ENCODE peak calls at places on chromosomes 2 and 18, in six cellular contexts. One of them, this sample, is unnamed.

GRCh38 chr2:219851169-219851568 is 223.7 kb downstream of the SLC4A3 start:
- DNase-seq in AG09309: no peak
- DNase-seq in gastrocnemius medialis: no peak
- DNase-seq in HCT116: no peak
- DNase-seq in upper lobe of right lung: no peak
- DNase-seq in mammary epithelial cell: no peak
- DNase-seq in this sample: no peak

GRCh38 chr2:100940766-100941645 is 61.1 kb upstream of the RPL31 start:
- DNase-seq in AG09309: no peak
- DNase-seq in gastrocnemius medialis: no peak
- DNase-seq in HCT116: no peak
- DNase-seq in upper lobe of right lung: no peak
- DNase-seq in mammary epithelial cell: no peak
- DNase-seq in this sample: no peak

GRCh38 chr2:80256396-80257167 is 48.0 kb downstream of the LRRTM1 start:
- DNase-seq in AG09309: no peak
- DNase-seq in gastrocnemius medialis: no peak
- DNase-seq in HCT116: no peak
- DNase-seq in upper lobe of right lung: no peak
- DNase-seq in mammary epithelial cell: no peak
- DNase-seq in this sample: no peak

GRCh38 chr18:41993151-41993550 is 38.1 kb downstream of the PIK3C3 start:
- DNase-seq in AG09309: peak
- DNase-seq in gastrocnemius medialis: no peak
- DNase-seq in HCT116: no peak
- DNase-seq in upper lobe of right lung: no peak
- DNase-seq in mammary epithelial cell: no peak
- DNase-seq in this sample: peak

GRCh38 chr18:74616494-74616893 is 18.8 kb downstream of the ZNF407 start:
- DNase-seq in AG09309: no peak
- DNase-seq in gastrocnemius medialis: no peak
- DNase-seq in HCT116: no peak
- DNase-seq in upper lobe of right lung: no peak
- DNase-seq in mammary epithelial cell: no peak
- DNase-seq in this sample: no peak

GRCh38 chr18:80176334-80177080 is 67.4 kb downstream of the ADNP2 start:
- DNase-seq in AG09309: no peak
- DNase-seq in gastrocnemius medialis: no peak
- DNase-seq in HCT116: no peak
- DNase-seq in upper lobe of right lung: peak
- DNase-seq in mammary epithelial cell: no peak
- DNase-seq in this sample: no peak

GRCh38 chr2:46117379-46117778 is 179.8 kb upstream of the EPAS1 start:
- DNase-seq in AG09309: no peak
- DNase-seq in gastrocnemius medialis: no peak
- DNase-seq in HCT116: peak
- DNase-seq in upper lobe of right lung: no peak
- DNase-seq in mammary epithelial cell: peak
- DNase-seq in this sample: peak

GRCh38 chr2:237020086-237020485 is 65.6 kb upstream of the COPS8 start:
- DNase-seq in AG09309: no peak
- DNase-seq in gastrocnemius medialis: no peak
- DNase-seq in HCT116: no peak
- DNase-seq in upper lobe of right lung: no peak
- DNase-seq in mammary epithelial cell: no peak
- DNase-seq in this sample: no peak

GRCh38 chr2:32772623-32773221 is 144.9 kb downstream of the TTC27 start:
- DNase-seq in AG09309: peak
- DNase-seq in gastrocnemius medialis: no peak
- DNase-seq in HCT116: peak
- DNase-seq in upper lobe of right lung: no peak
- DNase-seq in mammary epithelial cell: peak
- DNase-seq in this sample: peak

GRCh38 chr2:169711751-169712509 is 17.7 kb downstream of the PHOSPHO2 start:
- DNase-seq in AG09309: no peak
- DNase-seq in gastrocnemius medialis: no peak
- DNase-seq in HCT116: no peak
- DNase-seq in upper lobe of right lung: no peak
- DNase-seq in mammary epithelial cell: no peak
- DNase-seq in this sample: no peak

GRCh38 chr2:112767693-112768380 is 3.4 kb upstream of the CKAP2L start:
- DNase-seq in AG09309: no peak
- DNase-seq in gastrocnemius medialis: no peak
- DNase-seq in HCT116: no peak
- DNase-seq in upper lobe of right lung: no peak
- DNase-seq in mammary epithelial cell: no peak
- DNase-seq in this sample: no peak

GRCh38 chr2:46157072-46157965 is 139.9 kb upstream of the EPAS1 start:
- DNase-seq in AG09309: no peak
- DNase-seq in gastrocnemius medialis: no peak
- DNase-seq in HCT116: no peak
- DNase-seq in upper lobe of right lung: no peak
- DNase-seq in mammary epithelial cell: no peak
- DNase-seq in this sample: no peak

GRCh38 chr2:112593761-112594160 is 9.4 kb downstream of the CHCHD5 start:
- DNase-seq in AG09309: no peak
- DNase-seq in gastrocnemius medialis: no peak
- DNase-seq in HCT116: no peak
- DNase-seq in upper lobe of right lung: no peak
- DNase-seq in mammary epithelial cell: no peak
- DNase-seq in this sample: no peak

GRCh38 chr18:79597176-79598045 is 82.2 kb upstream of the CTDP1 start:
- DNase-seq in AG09309: no peak
- DNase-seq in gastrocnemius medialis: no peak
- DNase-seq in HCT116: no peak
- DNase-seq in upper lobe of right lung: peak
- DNase-seq in mammary epithelial cell: no peak
- DNase-seq in this sample: no peak

GRCh38 chr2:76737607-76738006 is 784.6 kb downstream of the LRRTM4 start:
- DNase-seq in AG09309: no peak
- DNase-seq in gastrocnemius medialis: no peak
- DNase-seq in HCT116: no peak
- DNase-seq in upper lobe of right lung: no peak
- DNase-seq in mammary epithelial cell: no peak
- DNase-seq in this sample: no peak

GRCh38 chr2:8119782-8120551 is 561.9 kb upstream of the ID2 start:
- DNase-seq in AG09309: no peak
- DNase-seq in gastrocnemius medialis: no peak
- DNase-seq in HCT116: no peak
- DNase-seq in upper lobe of right lung: no peak
- DNase-seq in mammary epithelial cell: peak
- DNase-seq in this sample: peak

GRCh38 chr18:44729631-44730101 is 49.0 kb downstream of the SETBP1 start:
- DNase-seq in AG09309: peak
- DNase-seq in gastrocnemius medialis: no peak
- DNase-seq in HCT116: no peak
- DNase-seq in upper lobe of right lung: no peak
- DNase-seq in mammary epithelial cell: no peak
- DNase-seq in this sample: peak
- TF ChIP-seq CTCF in AG09309: no peak
- TF ChIP-seq CTCF in gastrocnemius medialis: no peak
- TF ChIP-seq CTCF in HCT116: no peak
- TF ChIP-seq CTCF in upper lobe of right lung: no peak
- TF ChIP-seq CTCF in mammary epithelial cell: no peak
- TF ChIP-seq CTCF in this sample: no peak

GRCh38 chr2:44087037-44087713 is 81.5 kb upstream of the PPM1B start:
- DNase-seq in AG09309: no peak
- DNase-seq in gastrocnemius medialis: peak
- DNase-seq in HCT116: peak
- DNase-seq in upper lobe of right lung: peak
- DNase-seq in mammary epithelial cell: peak
- DNase-seq in this sample: peak
- H3K4me3 ChIP-seq in AG09309: peak
- H3K4me3 ChIP-seq in gastrocnemius medialis: peak
- H3K4me3 ChIP-seq in HCT116: peak
- H3K4me3 ChIP-seq in upper lobe of right lung: peak
- H3K4me3 ChIP-seq in mammary epithelial cell: peak
- H3K4me3 ChIP-seq in this sample: peak

DNA sequence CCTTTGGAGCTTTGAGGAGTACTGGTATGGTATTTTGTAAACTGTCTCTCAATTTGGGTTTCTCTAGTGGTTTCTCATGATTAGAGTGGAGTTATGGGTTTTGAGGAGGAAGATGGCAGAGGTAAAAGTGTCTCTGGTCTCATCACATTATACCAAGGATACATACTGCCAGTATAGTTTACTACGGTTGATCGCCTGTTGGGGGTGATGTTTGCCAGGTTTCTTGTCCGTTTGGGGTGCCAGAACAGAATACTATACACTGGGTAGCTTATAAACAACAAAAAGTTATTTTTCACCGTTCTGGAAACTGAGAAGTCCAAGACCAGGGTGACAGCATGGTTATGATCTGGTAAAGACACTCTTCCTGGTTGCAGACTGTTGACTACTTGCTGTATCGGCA is 293.7 kb downstream of the NYAP2 start:
- DNase-seq in AG09309: no peak
- DNase-seq in gastrocnemius medialis: no peak
- DNase-seq in HCT116: no peak
- DNase-seq in upper lobe of right lung: no peak
- DNase-seq in mammary epithelial cell: no peak
- DNase-seq in this sample: no peak
- TF ChIP-seq CTCF in AG09309: no peak
- TF ChIP-seq CTCF in gastrocnemius medialis: no peak
- TF ChIP-seq CTCF in HCT116: no peak
- TF ChIP-seq CTCF in upper lobe of right lung: no peak
- TF ChIP-seq CTCF in mammary epithelial cell: no peak
- TF ChIP-seq CTCF in this sample: no peak

DNA sequence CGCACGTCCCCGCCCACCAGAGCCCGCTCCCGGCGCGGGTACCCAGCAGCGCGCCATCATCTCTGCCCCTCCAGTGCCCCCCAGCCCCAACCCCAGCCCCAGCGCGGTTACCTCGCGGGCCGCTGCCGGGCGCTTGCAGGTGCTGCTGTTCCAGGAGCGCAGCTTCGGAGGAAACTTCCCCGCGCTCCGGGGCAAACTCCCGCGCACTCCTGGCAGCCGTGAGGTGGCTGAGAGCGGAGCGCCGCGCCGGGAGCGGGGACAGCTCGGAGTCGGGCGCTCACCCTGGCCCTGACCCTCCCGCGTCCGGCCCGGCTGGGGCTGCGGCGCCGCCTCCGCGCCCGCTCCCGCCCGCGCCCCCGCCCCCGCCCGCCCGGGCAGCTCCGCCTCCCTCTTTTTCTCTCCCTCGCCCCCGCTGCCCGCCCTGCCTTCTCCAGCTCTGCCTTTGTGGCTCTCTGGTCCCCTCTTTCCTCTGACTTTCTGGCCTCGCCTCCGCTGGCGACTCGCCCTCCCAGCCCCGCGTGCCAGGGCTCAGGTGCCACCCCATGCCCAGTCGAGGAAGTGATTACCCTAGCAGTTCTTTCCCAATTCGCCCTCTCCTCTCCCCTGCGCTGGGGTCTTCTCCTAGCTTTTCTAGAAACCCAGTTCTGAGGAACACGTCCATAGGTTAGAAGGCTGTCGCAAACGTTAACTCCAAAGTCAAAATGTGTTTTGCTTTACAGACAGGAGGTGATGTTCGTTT is at the start of gene CHST9:
- DNase-seq in AG09309: no peak
- DNase-seq in gastrocnemius medialis: no peak
- DNase-seq in HCT116: no peak
- DNase-seq in upper lobe of right lung: no peak
- DNase-seq in mammary epithelial cell: peak
- DNase-seq in this sample: no peak
- H3K4me3 ChIP-seq in AG09309: no peak
- H3K4me3 ChIP-seq in gastrocnemius medialis: peak
- H3K4me3 ChIP-seq in HCT116: no peak
- H3K4me3 ChIP-seq in upper lobe of right lung: no peak
- H3K4me3 ChIP-seq in mammary epithelial cell: peak
- H3K4me3 ChIP-seq in this sample: no peak

GRCh38 chr2:185291035-185291647 is 447.5 kb upstream of the FSIP2 start:
- DNase-seq in AG09309: no peak
- DNase-seq in gastrocnemius medialis: no peak
- DNase-seq in HCT116: peak
- DNase-seq in upper lobe of right lung: peak
- DNase-seq in mammary epithelial cell: peak
- DNase-seq in this sample: peak
- TF ChIP-seq CTCF in AG09309: peak
- TF ChIP-seq CTCF in gastrocnemius medialis: no peak
- TF ChIP-seq CTCF in HCT116: peak
- TF ChIP-seq CTCF in upper lobe of right lung: peak
- TF ChIP-seq CTCF in mammary epithelial cell: peak
- TF ChIP-seq CTCF in this sample: peak

DNA sequence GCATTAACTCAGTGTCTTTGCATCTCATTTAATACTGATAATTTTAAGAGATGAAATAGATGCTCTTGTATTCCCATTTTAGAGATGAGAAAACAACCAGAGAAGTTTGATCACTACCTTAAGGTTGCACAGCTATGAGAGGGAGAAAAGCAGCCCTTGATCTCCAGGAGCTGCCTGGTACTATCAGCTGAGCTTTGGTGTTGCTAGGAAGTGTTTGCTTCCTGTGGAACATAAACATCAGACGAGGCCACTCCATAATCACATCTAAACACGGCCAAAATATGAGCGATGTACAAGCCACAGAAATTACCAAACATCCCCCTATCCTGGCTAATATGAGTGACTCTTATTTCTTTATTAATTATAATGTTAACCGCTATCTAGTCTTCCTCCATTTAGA is 620 bp upstream of the WDFY1 start:
- DNase-seq in AG09309: no peak
- DNase-seq in gastrocnemius medialis: no peak
- DNase-seq in HCT116: no peak
- DNase-seq in upper lobe of right lung: no peak
- DNase-seq in mammary epithelial cell: no peak
- DNase-seq in this sample: no peak
- H3K4me3 ChIP-seq in AG09309: no peak
- H3K4me3 ChIP-seq in gastrocnemius medialis: peak
- H3K4me3 ChIP-seq in HCT116: peak
- H3K4me3 ChIP-seq in upper lobe of right lung: peak
- H3K4me3 ChIP-seq in mammary epithelial cell: no peak
- H3K4me3 ChIP-seq in this sample: peak

GRCh38 chr2:88188741-88189140 is 18.6 kb downstream of the THNSL2 start:
- DNase-seq in AG09309: no peak
- DNase-seq in gastrocnemius medialis: no peak
- DNase-seq in HCT116: no peak
- DNase-seq in upper lobe of right lung: no peak
- DNase-seq in mammary epithelial cell: peak
- DNase-seq in this sample: peak

GRCh38 chr2:88185480-88185879 is 15.3 kb downstream of the THNSL2 start:
- DNase-seq in AG09309: no peak
- DNase-seq in gastrocnemius medialis: no peak
- DNase-seq in HCT116: no peak
- DNase-seq in upper lobe of right lung: no peak
- DNase-seq in mammary epithelial cell: no peak
- DNase-seq in this sample: no peak

GRCh38 chr2:88190808-88191721 is 20.9 kb downstream of the THNSL2 start:
- DNase-seq in AG09309: no peak
- DNase-seq in gastrocnemius medialis: no peak
- DNase-seq in HCT116: peak
- DNase-seq in upper lobe of right lung: no peak
- DNase-seq in mammary epithelial cell: peak
- DNase-seq in this sample: no peak

GRCh38 chr2:88187038-88187676 is 17.0 kb downstream of the THNSL2 start:
- DNase-seq in AG09309: no peak
- DNase-seq in gastrocnemius medialis: peak
- DNase-seq in HCT116: peak
- DNase-seq in upper lobe of right lung: no peak
- DNase-seq in mammary epithelial cell: peak
- DNase-seq in this sample: no peak

DNA sequence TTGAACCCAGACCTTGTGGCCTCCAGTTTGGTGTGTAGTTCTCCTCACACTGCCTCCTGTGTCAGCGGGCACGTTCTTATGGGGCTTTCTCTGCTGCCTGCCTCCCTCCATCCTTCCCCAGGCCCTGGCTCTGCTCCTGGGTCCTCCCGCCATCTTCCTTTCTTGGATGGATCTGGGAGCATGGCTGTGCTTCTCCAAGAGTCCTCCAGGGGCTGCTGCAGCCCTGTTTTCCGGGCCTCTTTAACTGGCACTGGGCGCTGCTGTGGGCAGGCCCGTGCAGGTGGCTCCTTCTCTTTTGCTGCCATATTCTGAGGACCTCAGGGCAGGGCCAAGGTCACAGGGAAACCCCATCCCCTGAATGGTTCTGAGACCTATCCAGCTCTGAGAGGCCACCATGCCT is 17.8 kb downstream of the THNSL2 start:
- DNase-seq in AG09309: no peak
- DNase-seq in gastrocnemius medialis: no peak
- DNase-seq in HCT116: no peak
- DNase-seq in upper lobe of right lung: no peak
- DNase-seq in mammary epithelial cell: peak
- DNase-seq in this sample: no peak
- TF ChIP-seq CTCF in AG09309: no peak
- TF ChIP-seq CTCF in gastrocnemius medialis: no peak
- TF ChIP-seq CTCF in HCT116: peak
- TF ChIP-seq CTCF in upper lobe of right lung: peak
- TF ChIP-seq CTCF in mammary epithelial cell: peak
- TF ChIP-seq CTCF in this sample: no peak